ENCODE peak calls at places on chromosomes 7 and 10, in eight cellular contexts. Y is SK-N-SH, E is ELR, O is neural crest cell, S is GM04504, C is B cell, P is body of pancreas, H is epithelial cell of esophagus. T is an unnamed sample.

GRCh38 chr10:93458821-93459257 is 23.3 kb downstream of the MYOF start:
- DNase-seq in C (no peak), S (peak; percentile 99), P (peak; percentile 55), E (peak; percentile 100), H (peak; percentile 97), Y (no peak), O (no peak), T (peak; percentile 100)

GRCh38 chr10:36817898-36818297 is 307.5 kb upstream of the ANKRD30A start:
- DNase-seq in C (no peak), E (no peak), H (no peak), P (no peak), S (no peak), Y (no peak), O (no peak), T (no peak)

GRCh38 chr10:14087585-14087984 is 243.1 kb downstream of the FRMD4A start:
- DNase-seq in C (no peak), S (no peak), E (no peak), H (no peak), O (no peak), P (no peak), Y (no peak), T (no peak)

GRCh38 chr10:45418417-45418858 is 44.4 kb downstream of the ALOX5 start:
- DNase-seq in S (no peak), Y (no peak), H (no peak), C (no peak), O (no peak), E (no peak), P (no peak), T (no peak)

GRCh38 chr10:78336402-78336791 is 302.7 kb downstream of the RPS24 start:
- DNase-seq in Y (no peak), P (no peak), E (peak; percentile 94), H (no peak), C (no peak), O (no peak), S (peak; percentile 91), T (no peak)

GRCh38 chr7:77799078-77799964 is 748 bp downstream of the PHTF2 start:
- DNase-seq in C (peak; percentile 43), E (peak; percentile 53), O (peak; percentile 58), Y (peak; percentile 79), S (no peak), P (peak; percentile 38), H (peak; percentile 37), T (peak; percentile 35)

GRCh38 chr7:121166885-121167284 is 161.9 kb upstream of the WNT16 start:
- DNase-seq in E (no peak), Y (peak; percentile 33), C (no peak), H (no peak), O (no peak), S (no peak), P (no peak), T (no peak)

GRCh38 chr7:28112883-28113540 is 67.6 kb downstream of the JAZF1 start:
- DNase-seq in Y (peak; percentile 34), E (no peak), C (no peak), S (no peak), P (peak; percentile 18), O (no peak), H (no peak), T (no peak)

GRCh38 chr7:151289891-151290290 is 41.4 kb upstream of the SMARCD3 start:
- DNase-seq in H (no peak), O (no peak), P (no peak), S (no peak), E (no peak), Y (no peak), C (no peak), T (no peak)

GRCh38 chr7:99729501-99730261 is 5.3 kb downstream of the CYP3A7 start:
- DNase-seq in O (no peak), E (peak; percentile 40), S (no peak), P (no peak), H (peak; percentile 92), C (no peak), Y (no peak), T (no peak)

GRCh38 chr10:126409821-126410220 is 21.5 kb upstream of the ADAM12 start:
- DNase-seq in S (no peak), E (no peak), Y (no peak), O (no peak), P (no peak), C (no peak), H (no peak), T (no peak)

GRCh38 chr10:50629495-50630122 is 5.9 kb upstream of the SGMS1 start:
- DNase-seq in E (no peak), O (no peak), S (no peak), C (no peak), P (no peak), Y (no peak), H (peak; percentile 57), T (no peak)

GRCh38 chr7:95396136-95397032 is at the start of gene PON3:
- DNase-seq in E (no peak), O (no peak), C (no peak), H (peak; percentile 60), P (peak; percentile 78), Y (no peak), S (no peak), T (no peak)

GRCh38 chr7:27593226-27593625 is 69.5 kb downstream of the HIBADH start:
- DNase-seq in E (peak; percentile 67), O (no peak), P (no peak), H (peak; percentile 38), C (no peak), Y (no peak), S (no peak), T (no peak)

GRCh38 chr7:50864694-50865093 is 82.0 kb upstream of the GRB10 start:
- DNase-seq in O (no peak), Y (no peak), E (no peak), P (no peak), C (no peak), H (no peak), S (no peak), T (no peak)

GRCh38 chr7:102426268-102427031 is 6.9 kb upstream of the ORAI2 start:
- DNase-seq in C (peak; percentile 87), H (no peak), E (no peak), Y (no peak), S (no peak), O (no peak), P (no peak), T (no peak)

T was measured in ACHN.